ENCODE peak calls at places on chromosome 12, in eight cellular contexts. One of them, this sample, is unnamed. For H3K4me1, the result is how much of the 10 kb centered on the place peaks cover.

GRCh38 chr12:72511906-72512305 is 239.7 kb downstream of the TRHDE start:
- DNase-seq in neuronal stem cell: peak
- DNase-seq in HCT116: no peak
- DNase-seq in GM12878: no peak
- DNase-seq in mesenchymal stem cell: peak
- DNase-seq in IMR-90: peak
- DNase-seq in fibroblast of lung: peak
- DNase-seq in A549: no peak
- DNase-seq in this sample: peak

GRCh38 chr12:48863296-48863695 is 2.4 kb downstream of the RND1 start:
- DNase-seq in IMR-90: no peak
- DNase-seq in A549: no peak
- DNase-seq in GM12878: no peak
- DNase-seq in fibroblast of lung: no peak
- DNase-seq in neuronal stem cell: no peak
- DNase-seq in mesenchymal stem cell: no peak
- DNase-seq in HCT116: no peak
- DNase-seq in this sample: peak

GRCh38 chr12:108696111-108696995 is 35.0 kb downstream of the CORO1C start:
- DNase-seq in A549: no peak
- DNase-seq in neuronal stem cell: no peak
- DNase-seq in HCT116: no peak
- DNase-seq in IMR-90: peak
- DNase-seq in GM12878: no peak
- DNase-seq in fibroblast of lung: peak
- DNase-seq in mesenchymal stem cell: peak
- DNase-seq in this sample: peak

GRCh38 chr12:104576980-104577925 is 120.5 kb downstream of the CHST11 start:
- DNase-seq in HCT116: no peak
- DNase-seq in fibroblast of lung: peak
- DNase-seq in neuronal stem cell: no peak
- DNase-seq in A549: no peak
- DNase-seq in GM12878: no peak
- DNase-seq in mesenchymal stem cell: peak
- DNase-seq in IMR-90: peak
- DNase-seq in this sample: no peak

GRCh38 chr12:40338071-40338470 is 113.3 kb downstream of the LRRK2 start:
- DNase-seq in neuronal stem cell: no peak
- DNase-seq in HCT116: no peak
- DNase-seq in mesenchymal stem cell: no peak
- DNase-seq in GM12878: no peak
- DNase-seq in fibroblast of lung: no peak
- DNase-seq in A549: no peak
- DNase-seq in IMR-90: no peak
- DNase-seq in this sample: no peak

GRCh38 chr12:50778663-50779590 is 15.0 kb downstream of the ATF1 start:
- DNase-seq in mesenchymal stem cell: no peak
- DNase-seq in neuronal stem cell: no peak
- DNase-seq in HCT116: no peak
- DNase-seq in fibroblast of lung: no peak
- DNase-seq in IMR-90: no peak
- DNase-seq in GM12878: no peak
- DNase-seq in A549: no peak
- DNase-seq in this sample: no peak

GRCh38 chr12:105876426-105876927 is 262.3 kb downstream of the NUAK1 start:
- DNase-seq in HCT116: no peak
- DNase-seq in fibroblast of lung: no peak
- DNase-seq in mesenchymal stem cell: no peak
- DNase-seq in IMR-90: no peak
- DNase-seq in GM12878: no peak
- DNase-seq in neuronal stem cell: no peak
- DNase-seq in A549: no peak
- DNase-seq in this sample: no peak

GRCh38 chr12:8912910-8913309 is 1.4 kb upstream of the PHC1 start:
- DNase-seq in fibroblast of lung: no peak
- DNase-seq in mesenchymal stem cell: no peak
- DNase-seq in IMR-90: no peak
- DNase-seq in HCT116: no peak
- DNase-seq in GM12878: no peak
- DNase-seq in neuronal stem cell: no peak
- DNase-seq in A549: peak
- DNase-seq in this sample: peak

GRCh38 chr12:47882796-47883546 is 21.8 kb downstream of the VDR start:
- DNase-seq in HCT116: no peak
- DNase-seq in GM12878: peak
- DNase-seq in A549: no peak
- DNase-seq in mesenchymal stem cell: no peak
- DNase-seq in neuronal stem cell: no peak
- DNase-seq in IMR-90: no peak
- DNase-seq in fibroblast of lung: no peak
- DNase-seq in this sample: peak

GRCh38 chr12:62919827-62920226 is 15.1 kb downstream of the PPM1H start:
- DNase-seq in fibroblast of lung: peak
- DNase-seq in GM12878: no peak
- DNase-seq in A549: no peak
- DNase-seq in neuronal stem cell: no peak
- DNase-seq in IMR-90: peak
- DNase-seq in mesenchymal stem cell: no peak
- DNase-seq in HCT116: no peak
- DNase-seq in this sample: no peak
- H3K4me2 ChIP-seq in fibroblast of lung: no peak
- H3K4me2 ChIP-seq in GM12878: no peak
- H3K4me2 ChIP-seq in A549: peak
- H3K4me2 ChIP-seq in neuronal stem cell: no peak
- H3K4me2 ChIP-seq in IMR-90: no peak
- H3K4me2 ChIP-seq in mesenchymal stem cell: no peak
- H3K4me2 ChIP-seq in HCT116: no peak
- H3K4me2 ChIP-seq in this sample: no peak

DNA sequence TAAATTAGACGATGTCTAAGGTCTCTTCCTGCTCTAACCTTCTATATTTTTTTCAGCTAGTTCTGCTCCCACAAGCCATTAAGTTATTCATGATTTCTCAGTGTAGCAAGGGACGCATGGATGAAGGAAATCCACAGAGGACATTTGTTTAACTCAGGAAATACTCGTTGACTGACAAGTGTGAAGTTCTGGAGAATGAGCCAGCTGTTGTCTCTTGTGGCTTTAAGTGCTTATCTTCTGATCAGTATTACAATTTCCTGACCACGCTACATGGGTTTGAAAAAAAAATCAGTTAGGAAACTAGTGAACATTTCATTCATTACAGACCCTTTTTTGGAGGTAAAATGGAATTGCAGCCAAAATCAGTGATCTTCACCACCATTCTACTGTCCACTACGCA is 53.2 kb downstream of the GUCY2C start:
- DNase-seq in A549: no peak
- DNase-seq in IMR-90: no peak
- DNase-seq in fibroblast of lung: no peak
- DNase-seq in HCT116: no peak
- DNase-seq in neuronal stem cell: no peak
- DNase-seq in GM12878: no peak
- DNase-seq in mesenchymal stem cell: peak
- DNase-seq in this sample: no peak
- H3K27ac ChIP-seq in A549: no peak
- H3K27ac ChIP-seq in IMR-90: no peak
- H3K27ac ChIP-seq in fibroblast of lung: no peak
- H3K27ac ChIP-seq in HCT116: no peak
- H3K27ac ChIP-seq in neuronal stem cell: no peak
- H3K27ac ChIP-seq in GM12878: no peak
- H3K27ac ChIP-seq in mesenchymal stem cell: no peak
- H3K27ac ChIP-seq in this sample: no peak

DNA sequence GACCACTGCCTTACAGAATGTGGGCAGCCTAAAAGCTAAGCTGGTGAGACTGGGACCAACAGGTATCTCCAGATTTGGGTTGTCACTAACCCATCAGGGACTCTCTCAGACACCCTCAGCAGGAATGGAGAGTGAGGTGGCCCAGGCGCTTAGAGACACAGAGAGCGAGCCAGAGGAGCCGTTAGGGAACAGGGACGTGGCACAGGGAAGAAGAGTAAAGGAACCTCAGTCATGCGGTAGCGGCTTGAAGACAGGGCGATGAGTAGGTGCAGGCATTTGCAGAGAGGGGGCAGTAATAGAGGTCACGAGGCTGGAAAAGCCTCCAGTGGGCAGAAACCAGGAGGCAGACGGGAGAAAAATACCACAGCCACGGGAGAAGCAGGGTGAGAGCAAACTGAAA is 158.0 kb upstream of the CCND2 start:
- DNase-seq in GM12878: no peak
- DNase-seq in IMR-90: no peak
- DNase-seq in A549: no peak
- DNase-seq in neuronal stem cell: no peak
- DNase-seq in mesenchymal stem cell: no peak
- DNase-seq in fibroblast of lung: no peak
- DNase-seq in HCT116: no peak
- DNase-seq in this sample: peak
- H3K4me1 ChIP-seq in GM12878: half or more
- H3K4me1 ChIP-seq in IMR-90: under half
- H3K4me1 ChIP-seq in A549: under half
- H3K4me1 ChIP-seq in neuronal stem cell: under half
- H3K4me1 ChIP-seq in mesenchymal stem cell: under half
- H3K4me1 ChIP-seq in fibroblast of lung: under half
- H3K4me1 ChIP-seq in HCT116: under half
- H3K4me1 ChIP-seq in this sample: under half

DNA sequence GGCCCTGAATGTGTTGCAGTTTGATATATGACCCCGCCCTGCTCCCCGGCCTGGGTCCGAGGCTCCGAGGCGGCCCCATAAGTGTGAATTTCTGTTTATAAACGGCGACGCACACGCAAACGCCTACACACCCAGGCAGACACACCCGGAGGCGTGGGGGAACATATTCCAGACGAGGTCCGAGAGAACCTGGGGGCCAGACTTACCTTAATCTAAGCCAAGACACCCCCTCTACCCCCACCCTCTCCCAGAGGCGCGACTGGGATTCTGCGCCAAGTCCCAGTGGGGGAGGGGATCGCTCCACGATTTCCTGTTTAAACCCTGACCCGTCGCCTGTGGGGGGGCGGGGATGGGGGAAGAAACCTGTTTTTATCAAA is 9.6 kb upstream of the HOXC6 start:
- DNase-seq in IMR-90: no peak
- DNase-seq in fibroblast of lung: no peak
- DNase-seq in A549: peak
- DNase-seq in GM12878: no peak
- DNase-seq in mesenchymal stem cell: peak
- DNase-seq in neuronal stem cell: no peak
- DNase-seq in HCT116: no peak
- DNase-seq in this sample: no peak
- H3K4me2 ChIP-seq in IMR-90: no peak
- H3K4me2 ChIP-seq in fibroblast of lung: peak
- H3K4me2 ChIP-seq in A549: peak
- H3K4me2 ChIP-seq in GM12878: peak
- H3K4me2 ChIP-seq in mesenchymal stem cell: peak
- H3K4me2 ChIP-seq in neuronal stem cell: no peak
- H3K4me2 ChIP-seq in HCT116: peak
- H3K4me2 ChIP-seq in this sample: peak

GRCh38 chr12:114164354-114164753 is 198.2 kb upstream of the RBM19 start:
- DNase-seq in fibroblast of lung: no peak
- DNase-seq in GM12878: no peak
- DNase-seq in IMR-90: no peak
- DNase-seq in mesenchymal stem cell: no peak
- DNase-seq in A549: no peak
- DNase-seq in neuronal stem cell: no peak
- DNase-seq in HCT116: no peak
- DNase-seq in this sample: no peak
- H3K27ac ChIP-seq in fibroblast of lung: no peak
- H3K27ac ChIP-seq in GM12878: no peak
- H3K27ac ChIP-seq in IMR-90: no peak
- H3K27ac ChIP-seq in mesenchymal stem cell: no peak
- H3K27ac ChIP-seq in A549: no peak
- H3K27ac ChIP-seq in neuronal stem cell: no peak
- H3K27ac ChIP-seq in HCT116: no peak
- H3K27ac ChIP-seq in this sample: no peak

GRCh38 chr12:114913871-114914801 is 230.2 kb upstream of the TBX3 start:
- DNase-seq in A549: peak
- DNase-seq in fibroblast of lung: peak
- DNase-seq in mesenchymal stem cell: peak
- DNase-seq in neuronal stem cell: peak
- DNase-seq in HCT116: peak
- DNase-seq in IMR-90: peak
- DNase-seq in GM12878: no peak
- DNase-seq in this sample: no peak

GRCh38 chr12:114916531-114916930 is 232.6 kb upstream of the TBX3 start:
- DNase-seq in A549: no peak
- DNase-seq in HCT116: no peak
- DNase-seq in GM12878: no peak
- DNase-seq in fibroblast of lung: peak
- DNase-seq in IMR-90: no peak
- DNase-seq in mesenchymal stem cell: peak
- DNase-seq in neuronal stem cell: no peak
- DNase-seq in this sample: no peak

GRCh38 chr12:114917953-114918352 is 234.0 kb upstream of the TBX3 start:
- DNase-seq in fibroblast of lung: no peak
- DNase-seq in mesenchymal stem cell: no peak
- DNase-seq in IMR-90: no peak
- DNase-seq in HCT116: no peak
- DNase-seq in A549: no peak
- DNase-seq in neuronal stem cell: no peak
- DNase-seq in GM12878: no peak
- DNase-seq in this sample: no peak

GRCh38 chr12:114917307-114917706 is 233.3 kb upstream of the TBX3 start:
- DNase-seq in mesenchymal stem cell: no peak
- DNase-seq in fibroblast of lung: no peak
- DNase-seq in neuronal stem cell: no peak
- DNase-seq in A549: no peak
- DNase-seq in IMR-90: no peak
- DNase-seq in HCT116: no peak
- DNase-seq in GM12878: no peak
- DNase-seq in this sample: no peak

DNA sequence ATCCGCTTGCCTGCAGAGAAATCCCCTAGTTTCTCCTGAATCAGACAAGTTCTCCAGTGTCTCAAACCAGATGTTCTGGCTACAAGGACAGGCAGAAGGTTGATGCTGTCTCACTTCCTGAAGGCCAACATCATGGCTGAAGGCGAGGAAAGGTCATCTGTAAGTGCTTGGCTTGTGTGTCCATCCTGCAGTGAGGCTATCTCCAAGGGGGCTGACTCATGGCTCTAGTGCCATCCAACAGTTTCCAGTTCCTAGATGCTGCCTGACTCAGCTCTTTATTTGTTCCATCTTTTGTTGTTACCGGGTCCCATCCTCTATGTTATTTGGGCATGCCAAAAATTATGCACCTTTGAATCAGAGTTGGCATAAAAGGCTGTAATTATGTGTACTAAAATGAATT is 232.1 kb upstream of the TBX3 start:
- DNase-seq in mesenchymal stem cell: peak
- DNase-seq in IMR-90: peak
- DNase-seq in A549: no peak
- DNase-seq in fibroblast of lung: peak
- DNase-seq in GM12878: no peak
- DNase-seq in neuronal stem cell: no peak
- DNase-seq in HCT116: no peak
- DNase-seq in this sample: no peak
- H3K4me1 ChIP-seq in mesenchymal stem cell: under half
- H3K4me1 ChIP-seq in IMR-90: under half
- H3K4me1 ChIP-seq in A549: half or more
- H3K4me1 ChIP-seq in fibroblast of lung: under half
- H3K4me1 ChIP-seq in GM12878: under half
- H3K4me1 ChIP-seq in neuronal stem cell: under half
- H3K4me1 ChIP-seq in HCT116: under half
- H3K4me1 ChIP-seq in this sample: half or more